ENCODE peak calls at places on chromosomes 7 and 10, in four cellular contexts. B is sigmoid colon, D is GM12865, O is kidney. S is an unnamed sample.

GRCh38 chr10:7891634-7892033 is 73.3 kb downstream of the TAF3 start:
- DNase-seq in B (no peak), D (no peak), O (no peak), S (no peak)

GRCh38 chr10:115171392-115171960 is 78.3 kb downstream of the ATRNL1 start:
- DNase-seq in B (no peak), D (peak), O (no peak), S (no peak)

GRCh38 chr10:129961274-129961839 is 2.7 kb downstream of the EBF3 start:
- DNase-seq in B (no peak), D (no peak), O (no peak), S (no peak)

GRCh38 chr10:45429790-45430189 is 55.8 kb downstream of the ALOX5 start:
- DNase-seq in B (no peak), D (no peak), O (no peak), S (no peak)

GRCh38 chr10:3248526-3249255 is 76.1 kb upstream of the PITRM1 start:
- DNase-seq in B (no peak), D (no peak), O (no peak), S (no peak)

GRCh38 chr7:106283831-106284515 is 810 bp downstream of the NAMPT start:
- DNase-seq in B (peak), D (peak), O (peak), S (peak)

GRCh38 chr7:43693687-43694398 is 35.5 kb downstream of the COA1 start:
- DNase-seq in B (no peak), D (no peak), O (no peak), S (no peak)

GRCh38 chr10:114681542-114681941 is 23.5 kb upstream of the ABLIM1 start:
- DNase-seq in B (no peak), D (no peak), O (peak), S (no peak)

GRCh38 chr7:128410092-128410665 is 397 bp upstream of the IMPDH1 start:
- DNase-seq in B (peak), D (no peak), O (no peak), S (peak)

GRCh38 chr10:26449726-26450125 is 11.6 kb downstream of the APBB1IP start:
- DNase-seq in B (no peak), D (no peak), O (no peak), S (no peak)
- H3K4me3 ChIP-seq in B (no peak), D (no peak), O (no peak), S (no peak)

DNA sequence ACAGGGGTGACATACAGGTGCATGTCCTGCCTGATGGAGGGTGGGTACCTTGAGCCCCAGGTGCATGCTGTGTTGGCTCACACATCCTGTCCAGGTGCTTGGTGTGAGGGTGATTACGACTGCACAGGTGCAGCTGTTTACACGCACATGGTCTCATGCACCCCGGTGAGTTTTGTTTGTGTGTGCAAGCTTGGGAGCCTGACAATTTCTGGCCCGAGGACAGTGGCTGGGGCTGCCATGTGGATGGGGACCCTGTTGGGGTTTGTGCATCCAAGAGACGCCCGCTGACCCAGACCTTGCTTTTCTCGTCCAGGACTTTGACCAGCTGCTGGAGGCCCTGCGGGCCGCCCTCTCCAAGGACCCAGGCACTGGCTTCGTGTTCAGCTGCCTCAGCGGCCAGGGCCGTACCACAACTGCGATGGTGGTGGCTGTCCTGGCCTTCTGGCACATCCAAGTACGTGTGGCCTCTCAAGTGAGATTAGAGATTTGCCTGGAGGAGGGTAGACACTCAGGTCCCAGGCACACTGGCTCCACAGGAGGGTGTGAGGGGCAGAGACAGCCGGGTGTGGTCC is 61.7 kb downstream of the PRF1 start:
- DNase-seq in B (no peak), D (no peak), O (no peak), S (no peak)
- TF ChIP-seq CTCF in B (no peak), D (no peak), O (no peak), S (no peak)

GRCh38 chr10:104643023-104643663 is 2.1 kb downstream of the SORCS3 start:
- DNase-seq in B (no peak), D (no peak), O (peak), S (no peak)

GRCh38 chr10:104642001-104642270 is 846 bp downstream of the SORCS3 start:
- DNase-seq in B (no peak), D (no peak), O (no peak), S (no peak)

GRCh38 chr10:104641150-104642000 is at the start of gene SORCS3:
- DNase-seq in B (no peak), D (no peak), O (peak), S (no peak)

GRCh38 chr10:104640339-104641149 is 546 bp upstream of the SORCS3 start:
- DNase-seq in B (no peak), D (no peak), O (peak), S (no peak)

DNA sequence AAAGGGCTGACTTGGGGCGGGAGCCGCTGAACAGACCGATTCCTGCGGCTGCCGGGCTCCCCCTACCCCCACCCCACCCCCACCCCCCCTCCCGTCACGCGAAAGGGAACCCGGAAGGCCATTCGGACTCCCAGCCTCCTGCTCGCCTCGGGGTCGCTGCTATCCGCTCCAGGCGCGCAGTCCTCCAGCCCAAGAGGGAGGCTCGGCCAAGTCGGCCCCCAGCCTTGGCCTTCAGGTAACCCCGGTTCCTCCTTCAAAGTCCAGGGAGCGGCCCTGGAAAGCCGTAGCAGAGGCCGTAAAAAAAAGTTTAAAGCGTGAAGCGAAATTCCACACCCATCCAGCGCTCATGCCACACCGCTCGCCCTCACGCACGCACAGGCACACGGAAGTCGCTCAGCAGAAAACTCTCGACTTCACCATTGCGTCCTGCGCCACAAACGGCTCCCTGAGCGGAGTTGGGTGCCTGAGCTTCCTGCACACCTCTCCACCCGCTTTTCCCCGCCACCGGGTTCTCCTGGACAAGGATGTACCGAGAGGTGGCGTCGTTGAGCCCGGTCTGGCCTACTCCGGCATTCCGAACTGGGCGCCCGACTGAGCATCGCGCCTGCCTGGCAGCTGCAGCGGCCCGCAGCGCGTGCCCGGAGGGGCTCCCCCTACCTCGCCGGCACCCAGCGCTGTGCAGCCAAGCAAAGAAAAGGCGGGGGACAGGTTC is 1.4 kb downstream of the SORCS3 start:
- DNase-seq in B (no peak), D (peak), O (peak), S (no peak)
- H3K4me3 ChIP-seq in B (peak), D (no peak), O (no peak), S (no peak)

GRCh38 chr10:20041931-20042330 is 225.7 kb downstream of the PLXDC2 start:
- DNase-seq in B (no peak), D (no peak), O (no peak), S (no peak)
- TF ChIP-seq CTCF in B (no peak), D (no peak), O (no peak), S (no peak)

GRCh38 chr7:47501406-47501805 is 80.5 kb downstream of the TNS3 start:
- DNase-seq in B (no peak), D (no peak), O (peak), S (no peak)
- H3K4me3 ChIP-seq in B (no peak), D (no peak), O (no peak), S (no peak)

GRCh38 chr10:91713471-91714072 is 80.7 kb upstream of the PPP1R3C start:
- DNase-seq in B (no peak), D (no peak), O (no peak), S (no peak)

GRCh38 chr10:91708174-91708861 is 75.4 kb upstream of the PPP1R3C start:
- DNase-seq in B (no peak), D (no peak), O (no peak), S (peak)

GRCh38 chr10:91712315-91712714 is 79.4 kb upstream of the PPP1R3C start:
- DNase-seq in B (no peak), D (peak), O (no peak), S (no peak)

GRCh38 chr10:91709394-91709798 is 76.5 kb upstream of the PPP1R3C start:
- DNase-seq in B (no peak), D (no peak), O (no peak), S (peak)

GRCh38 chr10:91711885-91712284 is 79.0 kb upstream of the PPP1R3C start:
- DNase-seq in B (no peak), D (peak), O (no peak), S (no peak)
- TF ChIP-seq CTCF in B (no peak), D (no peak), O (no peak), S (no peak)

DNA sequence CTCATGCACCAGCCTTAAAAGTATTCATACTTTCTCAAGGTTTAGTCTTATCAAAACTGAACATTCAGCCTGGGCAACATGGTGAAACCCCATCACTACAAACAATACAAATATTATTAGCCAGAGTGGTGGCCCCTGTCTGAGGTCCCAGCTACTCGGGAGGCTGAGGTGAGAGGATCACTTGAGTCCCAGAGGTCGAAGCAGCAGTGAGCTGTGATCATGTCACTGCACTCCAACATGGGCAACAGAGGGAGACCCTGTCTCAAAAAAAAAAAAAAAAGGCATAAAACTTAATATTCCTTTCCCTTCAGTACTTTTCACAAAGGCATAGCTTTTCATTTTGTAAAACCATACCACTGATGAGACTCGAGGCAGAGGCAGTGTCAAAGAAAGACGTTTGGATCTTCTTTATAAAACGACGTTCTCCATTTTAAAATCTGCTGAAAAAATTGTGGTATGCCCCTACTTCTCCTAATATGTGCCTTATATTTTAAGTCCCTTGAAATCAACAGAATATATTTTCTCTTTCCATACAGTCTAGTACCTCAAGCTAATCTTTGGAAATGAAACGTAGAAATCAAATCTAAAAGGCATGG is 1.9 kb downstream of the NSUN6 start:
- DNase-seq in B (no peak), D (no peak), O (no peak), S (no peak)
- H3K4me3 ChIP-seq in B (no peak), D (peak), O (peak), S (peak)

DNA sequence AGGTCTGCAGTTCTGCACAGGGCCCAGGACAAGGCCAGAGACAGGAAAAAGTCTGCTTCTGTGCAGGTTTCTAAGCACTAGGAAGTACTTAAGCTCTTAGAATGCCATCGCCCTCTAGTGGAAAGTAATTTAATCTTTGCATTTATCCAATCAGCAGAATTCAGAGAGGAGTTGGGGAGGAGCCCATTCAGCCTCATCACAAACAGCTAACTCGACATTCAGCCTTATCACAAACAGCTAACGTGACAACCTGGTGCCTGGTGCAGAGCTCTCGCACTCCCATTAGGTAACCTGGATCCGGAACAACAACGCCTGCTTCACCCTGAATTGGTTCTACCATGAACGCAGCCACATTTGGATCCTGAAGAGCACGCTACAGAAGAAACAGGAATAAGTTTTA is 15.2 kb downstream of the OAT start:
- DNase-seq in B (no peak), D (peak), O (no peak), S (peak)
- TF ChIP-seq CTCF in B (peak), D (peak), O (peak), S (peak)

DNA sequence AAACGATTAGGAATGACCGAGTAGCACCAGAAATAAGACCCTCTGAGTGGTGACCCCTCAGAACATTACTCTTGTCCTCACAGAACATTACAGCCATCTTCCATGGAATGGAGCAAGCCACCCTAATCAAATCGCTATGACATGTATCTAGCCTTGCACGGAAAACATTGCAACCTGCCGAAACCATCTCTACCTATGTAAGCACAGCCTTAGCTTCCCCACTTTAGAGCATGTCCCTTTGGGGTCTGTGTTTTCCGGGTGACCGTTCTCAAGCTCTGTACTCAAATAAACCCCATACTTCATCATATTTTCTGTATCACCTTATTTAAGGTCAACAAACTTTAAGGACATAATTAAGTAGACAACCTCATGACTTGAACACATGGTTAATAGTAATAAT is 179.0 kb downstream of the PRKCQ start:
- DNase-seq in B (no peak), D (no peak), O (no peak), S (no peak)
- H3K4me3 ChIP-seq in B (peak), D (no peak), O (peak), S (no peak)

GRCh38 chr7:47337531-47337930 is 244.4 kb downstream of the TNS3 start:
- DNase-seq in B (no peak), D (peak), O (no peak), S (no peak)
- TF ChIP-seq CTCF in B (no peak), D (no peak), O (no peak), S (peak)